ENCODE peak calls at places on chromosomes 11 and 22, in nine cellular contexts. X is K562, E is ovary, Q is endothelial cell of umbilical vein, M is body of pancreas, Y is uterus, I is A549, U is transverse colon, O is tibial nerve. L is an unnamed sample.
A peak's percentile ranks its signal among the peaks of the same experiment; 100 is the strongest.

GRCh38 chr11:111676878-111677585 is 74.8 kb downstream of the SIK2 start:
- DNase-seq in Q (peak; percentile 48), M (no peak), O (no peak), U (no peak), E (no peak), X (no peak), Y (no peak), I (no peak), L (no peak)

GRCh38 chr11:73322986-73323306 is 14.9 kb downstream of the ARHGEF17 start:
- DNase-seq in X (no peak), I (no peak), Y (no peak), Q (no peak), U (no peak), O (no peak), E (no peak), M (no peak), L (no peak)

GRCh38 chr11:2298795-2299747 is 2.6 kb downstream of the C11orf21 start:
- DNase-seq in M (peak; percentile 9), X (peak; percentile 65), Q (no peak), E (peak; percentile 15), U (peak; percentile 44), I (peak; percentile 59), Y (no peak), O (no peak), L (peak; percentile 80)

GRCh38 chr11:90847268-90847886 is 624.5 kb upstream of the CHORDC1 start:
- DNase-seq in Y (no peak), I (no peak), Q (no peak), O (no peak), U (no peak), M (no peak), E (no peak), X (no peak), L (no peak)

GRCh38 chr11:127996825-127997224 is 590.5 kb downstream of the ETS1 start:
- DNase-seq in Q (no peak), E (no peak), M (no peak), X (no peak), U (no peak), Y (no peak), O (no peak), I (no peak), L (no peak)

GRCh38 chr11:118533769-118534729 is 3.1 kb downstream of the TMEM25 start:
- DNase-seq in Q (no peak), I (no peak), X (peak; percentile 34), U (peak; percentile 57), O (no peak), M (no peak), E (no peak), Y (no peak), L (no peak)

GRCh38 chr11:93236741-93237675 is 39.2 kb upstream of the SLC36A4 start:
- DNase-seq in U (peak; percentile 18), O (no peak), X (peak; percentile 55), E (no peak), Y (no peak), Q (peak; percentile 42), M (peak; percentile 40), I (peak; percentile 50), L (no peak)

GRCh38 chr11:3109921-3110706 is 52.9 kb upstream of the CARS1 start:
- DNase-seq in U (peak; percentile 45), M (peak; percentile 36), O (peak; percentile 13), Q (peak; percentile 28), I (peak; percentile 36), E (peak; percentile 42), Y (peak; percentile 36), X (peak; percentile 80), L (peak; percentile 82)

GRCh38 chr11:134283461-134284230 is 7.5 kb downstream of the GLB1L3 start:
- DNase-seq in U (no peak), E (no peak), O (no peak), X (no peak), Y (no peak), M (no peak), Q (no peak), I (no peak), L (no peak)

GRCh38 chr11:134670961-134671370 is 258.9 kb upstream of the B3GAT1 start:
- DNase-seq in Y (no peak), Q (no peak), I (no peak), E (no peak), O (no peak), X (no peak), U (no peak), M (no peak), L (peak; percentile 48)

GRCh38 chr11:76689861-76690260 is 19.3 kb upstream of the LRRC32 start:
- DNase-seq in E (no peak), M (no peak), O (no peak), Y (no peak), U (no peak), Q (no peak), X (no peak), I (no peak), L (no peak)

GRCh38 chr22:35560366-35560765 is 19.7 kb downstream of the RASD2 start:
- DNase-seq in Y (no peak), X (no peak), M (no peak), U (no peak), E (no peak), O (no peak), Q (no peak), I (no peak), L (no peak)

GRCh38 chr11:12478743-12479142 is 101.4 kb downstream of the PARVA start:
- DNase-seq in M (no peak), O (no peak), Q (no peak), I (no peak), X (no peak), U (no peak), Y (peak; percentile 31), E (no peak), L (no peak)

GRCh38 chr11:723120-723883 is 17.3 kb downstream of the EPS8L2 start:
- DNase-seq in X (peak; percentile 71), O (no peak), I (peak; percentile 67), U (peak; percentile 57), Y (no peak), M (no peak), Q (peak; percentile 50), E (no peak), L (no peak)

GRCh38 chr11:60700689-60701508 is 1.5 kb downstream of the MS4A8 start:
- DNase-seq in X (peak; percentile 23), Q (peak; percentile 24), Y (no peak), M (peak; percentile 56), U (peak; percentile 53), E (peak; percentile 49), I (peak; percentile 29), O (no peak), L (no peak)

GRCh38 chr11:112425121-112425520 is 164.5 kb upstream of the PLET1 start:
- DNase-seq in Y (no peak), M (no peak), U (no peak), O (no peak), E (no peak), Q (no peak), I (no peak), X (no peak), L (no peak)

GRCh38 chr11:18309691-18310090 is 12.2 kb downstream of the HPS5 start:
- DNase-seq in O (no peak), Y (no peak), E (no peak), X (no peak), U (no peak), I (no peak), M (no peak), Q (no peak), L (no peak)

GRCh38 chr11:85752201-85752889 is 58.6 kb downstream of the SYTL2 start:
- DNase-seq in Y (no peak), I (no peak), X (no peak), O (no peak), M (peak; percentile 43), U (no peak), E (no peak), Q (no peak), L (no peak)

GRCh38 chr11:64687204-64687603 is 35.8 kb downstream of the NRXN2 start:
- DNase-seq in O (peak; percentile 31), Q (peak; percentile 43), Y (peak; percentile 32), X (no peak), E (no peak), I (no peak), U (no peak), M (peak; percentile 73), L (peak; percentile 84)

GRCh38 chr11:83611616-83612015 is 325.4 kb upstream of the CCDC90B start:
- DNase-seq in I (no peak), M (no peak), U (no peak), O (no peak), Q (no peak), E (no peak), Y (no peak), X (no peak), L (no peak)

DNA sequence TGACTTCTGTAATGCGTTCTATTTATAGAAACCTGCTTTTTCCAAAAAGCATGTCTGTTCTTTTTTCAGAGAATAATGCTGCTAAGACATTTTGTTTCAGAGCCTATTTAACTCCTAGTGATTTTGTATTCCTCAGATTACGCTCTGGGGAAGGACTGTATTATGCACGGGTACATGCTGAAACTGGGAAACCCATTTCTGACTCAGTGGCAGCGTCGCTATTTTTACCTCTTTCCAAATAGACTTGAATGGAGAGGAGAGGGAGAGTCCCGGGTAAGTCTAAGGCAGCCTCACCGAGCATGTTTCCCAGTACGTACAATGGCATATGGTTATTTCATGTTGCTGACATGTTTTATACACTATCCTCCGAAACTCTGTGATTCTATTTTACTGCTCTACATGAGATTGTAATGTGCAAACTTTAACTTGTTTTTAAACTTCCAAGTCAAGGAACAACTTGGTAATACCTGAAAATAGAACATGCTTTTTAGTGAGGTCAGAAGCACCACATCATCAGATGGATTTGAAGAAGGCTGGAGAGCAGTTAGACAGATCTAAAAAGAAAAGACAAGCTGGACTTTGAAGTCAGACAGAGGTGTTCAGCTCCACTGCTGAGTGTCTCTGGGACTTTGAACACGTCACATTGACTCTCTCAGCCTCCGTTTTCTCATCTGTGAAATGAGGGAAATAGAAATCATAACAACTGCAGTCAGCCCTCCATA is 23.7 kb upstream of the MYO18B start:
- DNase-seq in M (no peak), O (no peak), I (no peak), Q (no peak), U (no peak), X (no peak), E (no peak), Y (no peak), L (no peak)
- H3K27ac ChIP-seq in M (no peak overlapping the region), O (no peak overlapping the region), I (no peak overlapping the region), Q (no peak overlapping the region), U (no peak overlapping the region), X (no peak overlapping the region), E (no peak overlapping the region), Y (no peak overlapping the region), L (no peak overlapping the region)

GRCh38 chr11:8002676-8003075 is 15.5 kb downstream of the EIF3F start:
- DNase-seq in Y (no peak), M (no peak), X (no peak), O (no peak), E (no peak), I (no peak), Q (no peak), U (no peak), L (no peak)
- TF ChIP-seq POLR2A in Y (no peak), M (no peak), X (no peak), O (no peak), E (no peak), I (no peak), Q (no peak), U (no peak), L (no peak)

GRCh38 chr11:65718531-65718930 is 2.1 kb downstream of the RNASEH2C start:
- DNase-seq in I (no peak), E (no peak), O (no peak), X (no peak), Y (no peak), U (no peak), M (no peak), Q (no peak), L (no peak)
- H3K27ac ChIP-seq in I (no peak overlapping the region), E (no peak overlapping the region), O (no peak overlapping the region), X (no peak overlapping the region), Y (no peak overlapping the region), U (no peak overlapping the region), M (no peak overlapping the region), Q (no peak overlapping the region), L (peak overlapping the region; percentile 97)

GRCh38 chr11:47215366-47215925 is 672 bp downstream of the DDB2 start:
- DNase-seq in E (no peak), Q (no peak), I (no peak), O (no peak), U (no peak), X (no peak), M (no peak), Y (no peak), L (no peak)
- TF ChIP-seq POLR2A in E (no peak), Q (no peak), I (no peak), O (no peak), U (no peak), X (no peak), M (no peak), Y (no peak), L (no peak)